ENCODE peak calls at places on chromosomes 2 and 18, in five cellular contexts. N is cardiac fibroblast; L is activated naive CD4-positive, alpha-beta T cell; V is colonic mucosa; J is Ammon's horn. F is an unnamed sample.

GRCh38 chr18:25284861-25285574 is 66.9 kb downstream of the ZNF521 start:
- DNase-seq in N (peak; percentile 88), L (no peak), V (no peak), J (no peak), F (no peak)

GRCh38 chr18:58806826-58807714 is 57.6 kb upstream of the ZNF532 start:
- DNase-seq in N (no peak), L (no peak), V (no peak), J (no peak), F (no peak)

GRCh38 chr18:73408434-73408833 is 540.6 kb upstream of the NETO1 start:
- DNase-seq in N (no peak), L (no peak), V (no peak), J (no peak), F (no peak)

GRCh38 chr2:68774569-68775271 is 40.1 kb downstream of the ARHGAP25 start:
- DNase-seq in N (peak; percentile 77), L (no peak), V (peak; percentile 62), J (peak; percentile 72), F (peak; percentile 13)

GRCh38 chr18:52236134-52236533 is 103.9 kb upstream of the DCC start:
- DNase-seq in N (peak; percentile 57), L (no peak), V (no peak), J (no peak), F (no peak)

GRCh38 chr2:72118951-72119350 is 28.7 kb downstream of the CYP26B1 start:
- DNase-seq in N (no peak), L (no peak), V (peak; percentile 6), J (no peak), F (no peak)

GRCh38 chr2:17979707-17980106 is 101.2 kb downstream of the KCNS3 start:
- DNase-seq in N (no peak), L (no peak), V (no peak), J (no peak), F (no peak)

GRCh38 chr2:119387381-119388129 is 20.8 kb downstream of the DBI start:
- DNase-seq in N (peak; percentile 92), L (no peak), V (peak; percentile 47), J (peak; percentile 82), F (peak; percentile 42)